ENCODE peak calls at places on chromosomes 16 and 17, in eight cellular contexts. W is CD8-positive, alpha-beta memory T cell; C is activated T-cell treated with anti-CD3 and anti-CD28 coated beads for 1 hour; Z is stimulated activated CD4-positive, alpha-beta T cell treated with anti-CD3 and anti-CD28 coated beads, Interleukin-1b, Interleukin-23, amount 100 ng/mL, for 1 hour; R is AG04449; F is tibial nerve; V is stimulated activated CD8-positive, alpha-beta memory T cell treated with anti-CD3 and anti-CD28 coated beads, Interleukin-4, amount 100 ng/mL, for 4 hours; D is right atrium auricular region. I is an unnamed sample.

GRCh38 chr16:2196981-2197511 is 641 bp upstream of the CASKIN1 start:
- DNase-seq in F (no peak), D (no peak), C (no peak), V (no peak), W (no peak), R (no peak), Z (no peak), I (no peak)

GRCh38 chr17:80033840-80034239 is 1.8 kb downstream of the TBC1D16 start:
- DNase-seq in R (no peak), F (no peak), D (no peak), C (no peak), Z (no peak), W (no peak), V (no peak), I (no peak)

GRCh38 chr17:45784583-45785372 is 658 bp downstream of the CRHR1 start:
- DNase-seq in Z (no peak), V (no peak), W (no peak), R (no peak), D (no peak), C (peak), F (no peak), I (peak)

GRCh38 chr16:27449434-27450188 is 47.6 kb downstream of the IL21R start:
- DNase-seq in Z (peak), D (no peak), C (peak), V (peak), W (peak), R (no peak), F (no peak), I (no peak)

GRCh38 chr16:84115919-84116719 is 623 bp downstream of the MBTPS1 start:
- DNase-seq in D (no peak), W (peak), V (no peak), Z (no peak), R (no peak), F (no peak), C (peak), I (no peak)

GRCh38 chr16:81780350-81780749 is 1.3 kb downstream of the PLCG2 start:
- DNase-seq in W (no peak), F (no peak), D (no peak), Z (no peak), V (no peak), R (no peak), C (no peak), I (no peak)

GRCh38 chr16:24540575-24541240 is 1.3 kb downstream of the RBBP6 start:
- DNase-seq in R (no peak), Z (no peak), F (no peak), D (no peak), C (no peak), W (no peak), V (no peak), I (no peak)

GRCh38 chr17:51153210-51154072 is at the start of gene NME1:
- DNase-seq in Z (peak), F (peak), W (peak), C (peak), V (peak), D (peak), R (peak), I (peak)

GRCh38 chr17:56982312-56982711 is 4.4 kb downstream of the SCPEP1 start:
- DNase-seq in R (no peak), V (no peak), W (no peak), C (no peak), D (peak), Z (no peak), F (no peak), I (no peak)

GRCh38 chr17:65131946-65132345 is 5.2 kb upstream of the RGS9 start:
- DNase-seq in C (no peak), D (no peak), Z (no peak), W (no peak), F (no peak), V (no peak), R (peak), I (no peak)

I was measured in left ventricle myocardium superior.